ENCODE peak calls at places on chromosomes 3 and 15, in five cellular contexts. C is CD4-positive, CD25-positive, alpha-beta regulatory T cell; U is adrenal gland; Q is mesenchymal stem cell; W is thoracic aorta. M is an unnamed sample.

GRCh38 chr3:50170689-50171088 is 15.6 kb downstream of the SEMA3F start:
- DNase-seq in C (no peak), U (no peak), Q (peak; percentile 76), W (no peak), M (no peak)

GRCh38 chr3:138640537-138640936 is 32.0 kb downstream of the FAIM start:
- DNase-seq in C (no peak), U (no peak), Q (no peak), W (no peak), M (no peak)

GRCh38 chr15:25249236-25250010 is 189.4 kb downstream of the UBE3A start:
- DNase-seq in C (no peak), U (peak; percentile 9), Q (no peak), W (no peak), M (no peak)

GRCh38 chr15:52343831-52344230 is 48.2 kb upstream of the MYO5C start:
- DNase-seq in C (no peak), U (no peak), Q (no peak), W (no peak), M (no peak)

GRCh38 chr3:194178128-194178527 is 42.2 kb downstream of the HES1 start:
- DNase-seq in C (no peak), U (no peak), Q (no peak), W (no peak), M (no peak)

GRCh38 chr3:73365756-73366397 is 258.9 kb downstream of the PDZRN3 start:
- DNase-seq in C (no peak), U (peak; percentile 56), Q (no peak), W (peak; percentile 29), M (no peak)

GRCh38 chr3:75978686-75979085 is 193.3 kb upstream of the ZNF717 start:
- DNase-seq in C (no peak), U (no peak), Q (no peak), W (no peak), M (no peak)

GRCh38 chr3:129442947-129443346 is 2.9 kb downstream of the IFT122 start:
- DNase-seq in C (no peak), U (no peak), Q (no peak), W (no peak), M (no peak)

GRCh38 chr3:188948658-188949400 is 222.9 kb upstream of the TPRG1 start:
- DNase-seq in C (no peak), U (peak; percentile 69), Q (peak; percentile 91), W (no peak), M (peak; percentile 54)

GRCh38 chr3:114155370-114155821 is 23.5 kb downstream of the DRD3 start:
- DNase-seq in C (peak; percentile 62), U (peak; percentile 32), Q (peak; percentile 29), W (no peak), M (peak; percentile 64)

GRCh38 chr3:128228366-128228910 is 75.2 kb downstream of the EEFSEC start:
- DNase-seq in C (no peak), U (no peak), Q (no peak), W (no peak), M (no peak)

GRCh38 chr3:128227507-128227906 is 74.2 kb downstream of the EEFSEC start:
- DNase-seq in C (no peak), U (no peak), Q (no peak), W (no peak), M (no peak)

GRCh38 chr3:128231596-128231995 is 78.3 kb downstream of the EEFSEC start:
- DNase-seq in C (no peak), U (no peak), Q (no peak), W (no peak), M (no peak)

GRCh38 chr3:128226794-128227399 is 73.6 kb downstream of the EEFSEC start:
- DNase-seq in C (peak; percentile 23), U (peak; percentile 32), Q (peak; percentile 41), W (no peak), M (peak; percentile 55)

DNA sequence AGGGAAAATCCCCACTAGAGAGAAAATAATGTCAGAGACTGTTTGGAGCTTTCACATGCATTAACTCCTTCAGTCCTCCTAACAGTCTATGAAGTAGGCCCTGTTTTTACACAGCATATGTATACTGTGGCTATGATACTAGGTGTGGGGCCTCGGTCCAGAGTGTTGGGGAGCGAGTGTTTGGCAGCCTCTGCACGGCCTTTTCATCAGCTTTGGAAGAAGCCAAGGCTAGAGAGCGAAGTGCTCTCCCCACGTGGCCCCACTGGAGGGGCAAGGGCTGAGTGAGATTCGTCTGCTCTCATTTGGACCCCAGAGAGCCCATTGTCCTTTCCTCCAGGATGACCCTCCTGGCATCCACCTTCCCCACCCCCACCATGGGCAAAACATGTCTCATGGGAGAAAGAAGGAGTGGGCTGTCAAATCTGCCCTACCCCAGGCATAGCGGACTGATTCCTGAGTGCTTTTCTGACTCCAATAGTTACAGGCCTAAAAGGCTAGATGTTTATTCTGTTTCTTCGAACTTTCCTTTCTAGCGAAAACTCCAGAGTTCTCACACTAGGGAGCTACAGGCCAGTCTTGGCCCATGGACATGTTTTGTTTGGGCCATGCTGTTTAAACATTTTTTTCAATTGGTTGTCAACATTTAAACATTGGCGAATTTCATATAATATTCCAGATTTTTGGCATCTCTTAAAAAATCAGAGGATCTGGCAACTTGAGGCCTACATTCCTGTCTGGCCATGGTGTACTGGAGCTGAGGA is 76.0 kb downstream of the EEFSEC start:
- DNase-seq in C (no peak), U (no peak), Q (no peak), W (no peak), M (no peak)
- H3K27ac ChIP-seq in C (no peak overlapping the region), U (no peak overlapping the region), Q (no peak overlapping the region), W (peak overlapping the region; percentile 80), M (no peak overlapping the region)

GRCh38 chr15:60373327-60373726 is 24.5 kb downstream of the ANXA2 start:
- DNase-seq in C (no peak), U (no peak), Q (peak; percentile 36), W (no peak), M (no peak)
- H3K27ac ChIP-seq in C (no peak overlapping the region), U (peak overlapping the region; percentile 45), Q (peak overlapping the region; percentile 98), W (peak overlapping the region; percentile 92), M (peak overlapping the region; percentile 73)

GRCh38 chr15:65660927-65661326 is 39.2 kb downstream of the SLC24A1 start:
- DNase-seq in C (no peak), U (no peak), Q (peak; percentile 72), W (no peak), M (no peak)

GRCh38 chr15:65663521-65663920 is 41.8 kb downstream of the SLC24A1 start:
- DNase-seq in C (no peak), U (no peak), Q (no peak), W (no peak), M (no peak)

DNA sequence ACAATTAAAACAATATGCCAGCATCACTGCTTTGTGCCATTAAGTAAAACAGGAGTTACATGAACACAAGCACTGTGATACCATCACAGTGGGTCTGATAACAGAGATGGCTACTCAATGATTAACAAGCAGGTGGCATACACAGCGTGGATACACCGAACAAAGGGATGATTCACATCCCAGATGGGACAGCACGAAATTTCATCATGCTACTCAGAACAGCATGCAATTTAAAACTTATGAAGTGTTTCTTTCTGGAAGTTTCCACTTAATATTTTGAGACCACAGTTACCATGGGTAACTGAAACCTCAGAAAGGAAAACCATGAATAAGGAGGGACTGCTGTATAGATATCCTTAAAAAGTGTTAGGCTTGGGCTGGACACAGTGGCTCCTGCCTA is 44.5 kb downstream of the SLC24A1 start:
- DNase-seq in C (no peak), U (no peak), Q (peak; percentile 76), W (no peak), M (no peak)
- H3K27ac ChIP-seq in C (no peak overlapping the region), U (no peak overlapping the region), Q (peak overlapping the region; percentile 6), W (no peak overlapping the region), M (no peak overlapping the region)

GRCh38 chr15:90248760-90249122 is 615 bp upstream of the TTLL13 start:
- DNase-seq in C (no peak), U (no peak), Q (peak; percentile 20), W (no peak), M (no peak)

DNA sequence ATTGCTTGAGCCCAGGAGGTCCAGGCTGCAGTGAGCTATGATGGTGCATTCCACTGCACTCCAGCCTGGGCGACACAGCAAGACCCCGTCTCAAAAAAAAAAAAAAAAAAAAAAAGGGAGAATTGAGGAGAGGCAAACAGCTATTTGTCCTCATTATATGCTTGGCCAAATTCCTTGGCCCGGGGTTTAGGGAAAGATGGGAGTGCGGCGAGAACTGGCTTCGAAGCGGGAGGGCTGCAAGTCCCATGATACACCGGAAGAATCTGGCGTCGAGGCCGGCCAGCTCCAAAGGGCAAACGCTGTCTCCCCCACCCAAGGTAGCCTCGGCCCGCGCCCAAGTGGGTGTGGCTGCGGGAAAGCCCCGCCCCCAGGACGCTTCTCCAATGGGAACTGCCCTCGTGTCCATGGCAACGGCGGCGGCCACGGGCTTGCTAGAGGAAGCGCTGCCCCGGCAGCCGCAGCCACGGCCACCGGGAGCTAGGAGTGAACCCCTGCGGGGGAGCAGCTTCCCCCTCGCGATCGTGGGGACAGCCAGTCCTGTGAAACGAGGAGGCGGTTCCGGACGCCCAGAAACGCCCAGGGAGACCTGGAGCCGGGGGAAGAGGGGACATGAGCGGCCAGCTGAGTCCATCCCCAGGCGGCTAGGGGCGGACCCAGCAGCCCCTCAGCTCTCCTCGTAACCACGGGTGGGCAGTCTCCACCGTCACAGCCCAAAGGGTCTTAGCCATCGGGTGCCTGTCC is at the start of gene TTLL13:
- DNase-seq in C (peak; percentile 72), U (peak; percentile 95), Q (peak; percentile 90), W (peak; percentile 91), M (peak; percentile 87)
- H3K27ac ChIP-seq in C (no peak within 1 kb of the TSS), U (no peak within 1 kb of the TSS), Q (no peak within 1 kb of the TSS), W (no peak within 1 kb of the TSS), M (no peak within 1 kb of the TSS)

GRCh38 chr15:45181491-45182285 is 6.1 kb downstream of the SHF start:
- DNase-seq in C (no peak), U (no peak), Q (no peak), W (no peak), M (peak; percentile 94)

GRCh38 chr15:45177285-45177684 is 10.5 kb downstream of the SHF start:
- DNase-seq in C (no peak), U (no peak), Q (no peak), W (no peak), M (no peak)

GRCh38 chr15:45180201-45180600 is 7.6 kb downstream of the SHF start:
- DNase-seq in C (no peak), U (no peak), Q (no peak), W (no peak), M (no peak)

GRCh38 chr15:45180648-45181436 is 6.9 kb downstream of the SHF start:
- DNase-seq in C (no peak), U (no peak), Q (no peak), W (no peak), M (no peak)

DNA sequence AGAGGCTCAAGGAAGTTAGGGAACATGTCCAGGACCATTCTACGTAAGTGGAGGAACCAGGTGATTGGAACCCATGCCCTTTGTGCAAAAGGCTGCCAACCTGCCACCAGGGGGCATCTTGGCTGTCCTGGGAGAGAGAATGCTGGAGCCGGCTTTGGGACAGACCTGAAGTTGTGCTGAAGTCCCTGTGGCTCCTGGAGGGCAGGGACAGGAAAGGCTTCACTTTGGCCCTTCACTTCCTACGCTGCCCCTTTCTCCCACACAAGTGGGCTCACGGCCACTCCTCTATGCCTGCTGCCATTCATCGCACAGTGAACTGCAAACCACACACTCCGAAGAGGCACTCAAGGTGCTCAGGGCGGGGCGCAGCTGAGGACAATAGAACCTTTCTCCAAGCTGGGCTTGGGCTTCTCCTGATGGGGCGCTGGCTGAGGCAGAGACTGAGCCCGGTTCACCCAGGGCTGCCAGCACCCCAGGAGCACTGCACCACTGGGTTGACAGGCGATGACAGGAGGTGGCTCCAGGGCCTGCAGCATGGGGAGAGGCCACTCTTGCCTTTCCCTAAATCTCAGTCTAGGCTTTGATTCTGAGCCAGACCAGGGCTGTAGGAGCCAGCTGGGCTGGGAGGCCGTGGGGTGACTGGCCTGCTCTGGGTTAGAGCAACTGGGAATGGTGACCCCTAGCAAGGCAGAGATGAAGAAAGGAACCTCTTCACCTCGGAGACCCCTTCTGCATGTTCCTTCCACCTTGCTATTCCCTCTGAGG is 8.4 kb downstream of the SHF start:
- DNase-seq in C (peak; percentile 47), U (no peak), Q (no peak), W (no peak), M (peak; percentile 60)
- H3K27ac ChIP-seq in C (no peak overlapping the region), U (no peak overlapping the region), Q (no peak overlapping the region), W (no peak overlapping the region), M (no peak overlapping the region)

GRCh38 chr3:195875482-195876236 is 32.7 kb downstream of the TNK2 start:
- DNase-seq in C (no peak), U (no peak), Q (no peak), W (no peak), M (no peak)
- H3K27ac ChIP-seq in C (no peak overlapping the region), U (no peak overlapping the region), Q (no peak overlapping the region), W (no peak overlapping the region), M (no peak overlapping the region)

M was measured in A673.